ENCODE peak calls at places on chromosomes 3 and 15, in four cellular contexts. One of them, this sample, is unnamed.

GRCh38 chr3:44058868-44059203 is 182.8 kb upstream of the TOPAZ1 start:
- ATAC-seq in GM12878: peak; percentile 65
- ATAC-seq in HCT116: peak; percentile 24
- ATAC-seq in GM23338: no peak
- ATAC-seq in this sample: no peak

GRCh38 chr3:167861649-167862048 is 126.1 kb downstream of the SERPINI1 start:
- ATAC-seq in GM12878: no peak
- ATAC-seq in HCT116: no peak
- ATAC-seq in GM23338: no peak
- ATAC-seq in this sample: no peak

GRCh38 chr3:10457560-10457959 is 47.8 kb downstream of the ATP2B2 start:
- ATAC-seq in GM12878: no peak
- ATAC-seq in HCT116: no peak
- ATAC-seq in GM23338: no peak
- ATAC-seq in this sample: no peak

GRCh38 chr3:30620402-30621360 is 14.3 kb downstream of the TGFBR2 start:
- ATAC-seq in GM12878: no peak
- ATAC-seq in HCT116: peak; percentile 34
- ATAC-seq in GM23338: no peak
- ATAC-seq in this sample: no peak

GRCh38 chr3:63972196-63972595 is 51.1 kb downstream of the PSMD6 start:
- ATAC-seq in GM12878: no peak
- ATAC-seq in HCT116: no peak
- ATAC-seq in GM23338: no peak
- ATAC-seq in this sample: no peak

GRCh38 chr15:46848704-46849103 is 868.6 kb upstream of the SEMA6D start:
- ATAC-seq in GM12878: no peak
- ATAC-seq in HCT116: no peak
- ATAC-seq in GM23338: no peak
- ATAC-seq in this sample: no peak

GRCh38 chr15:75232826-75233503 is 25.2 kb upstream of the GOLGA6C start:
- ATAC-seq in GM12878: no peak
- ATAC-seq in HCT116: no peak
- ATAC-seq in GM23338: no peak
- ATAC-seq in this sample: no peak

GRCh38 chr15:32736351-32737061 is 18.7 kb downstream of the GREM1 start:
- ATAC-seq in GM12878: no peak
- ATAC-seq in HCT116: no peak
- ATAC-seq in GM23338: no peak
- ATAC-seq in this sample: no peak

GRCh38 chr3:160486459-160486869 is 36.9 kb upstream of the TRIM59 start:
- ATAC-seq in GM12878: peak; percentile 44
- ATAC-seq in HCT116: no peak
- ATAC-seq in GM23338: no peak
- ATAC-seq in this sample: no peak

GRCh38 chr3:161914703-161915102 is 418.1 kb downstream of the OTOL1 start:
- ATAC-seq in GM12878: peak; percentile 37
- ATAC-seq in HCT116: no peak
- ATAC-seq in GM23338: peak; percentile 92
- ATAC-seq in this sample: no peak

GRCh38 chr3:114582929-114583328 is 289.1 kb downstream of the TIGIT start:
- ATAC-seq in GM12878: peak; percentile 87
- ATAC-seq in HCT116: no peak
- ATAC-seq in GM23338: no peak
- ATAC-seq in this sample: no peak

GRCh38 chr3:44092497-44092896 is 149.2 kb upstream of the TOPAZ1 start:
- ATAC-seq in GM12878: no peak
- ATAC-seq in HCT116: no peak
- ATAC-seq in GM23338: no peak
- ATAC-seq in this sample: no peak

GRCh38 chr3:177491301-177492031 is 294.2 kb upstream of the TBL1XR1 start:
- ATAC-seq in GM12878: no peak
- ATAC-seq in HCT116: no peak
- ATAC-seq in GM23338: no peak
- ATAC-seq in this sample: peak; percentile 60

GRCh38 chr3:195550723-195551122 is 7.6 kb upstream of the PPP1R2 start:
- ATAC-seq in GM12878: peak; percentile 72
- ATAC-seq in HCT116: no peak
- ATAC-seq in GM23338: no peak
- ATAC-seq in this sample: no peak

GRCh38 chr3:111737712-111738097 is 121.4 kb upstream of the PHLDB2 start:
- ATAC-seq in GM12878: peak; percentile 73
- ATAC-seq in HCT116: no peak
- ATAC-seq in GM23338: no peak
- ATAC-seq in this sample: peak; percentile 88

GRCh38 chr3:171284308-171285075 is 175.7 kb downstream of the TNIK start:
- ATAC-seq in GM12878: peak; percentile 64
- ATAC-seq in HCT116: peak; percentile 91
- ATAC-seq in GM23338: peak; percentile 43
- ATAC-seq in this sample: peak; percentile 87

GRCh38 chr3:151327571-151328198 is 1.7 kb downstream of the P2RY13 start:
- ATAC-seq in GM12878: peak; percentile 73
- ATAC-seq in HCT116: peak; percentile 60
- ATAC-seq in GM23338: peak; percentile 45
- ATAC-seq in this sample: no peak

GRCh38 chr3:117507958-117508357 is 798.4 kb downstream of the TUSC7 start:
- ATAC-seq in GM12878: peak; percentile 28
- ATAC-seq in HCT116: no peak
- ATAC-seq in GM23338: no peak
- ATAC-seq in this sample: no peak

GRCh38 chr3:54355795-54356194 is 233.4 kb downstream of the CACNA2D3 start:
- ATAC-seq in GM12878: no peak
- ATAC-seq in HCT116: no peak
- ATAC-seq in GM23338: no peak
- ATAC-seq in this sample: no peak

GRCh38 chr15:71337197-71337845 is 222.1 kb downstream of the THSD4 start:
- ATAC-seq in GM12878: no peak
- ATAC-seq in HCT116: peak; percentile 69
- ATAC-seq in GM23338: peak; percentile 89
- ATAC-seq in this sample: no peak

GRCh38 chr15:80328496-80328895 is 75.7 kb upstream of the ARNT2 start:
- ATAC-seq in GM12878: no peak
- ATAC-seq in HCT116: no peak
- ATAC-seq in GM23338: no peak
- ATAC-seq in this sample: no peak

GRCh38 chr3:114332342-114333179 is 38.7 kb downstream of the TIGIT start:
- ATAC-seq in GM12878: peak; percentile 69
- ATAC-seq in HCT116: no peak
- ATAC-seq in GM23338: no peak
- ATAC-seq in this sample: no peak

GRCh38 chr3:129699635-129700034 is 93.2 kb upstream of the PLXND1 start:
- ATAC-seq in GM12878: no peak
- ATAC-seq in HCT116: no peak
- ATAC-seq in GM23338: peak; percentile 79
- ATAC-seq in this sample: no peak

GRCh38 chr3:16898595-16899395 is 14.0 kb downstream of the PLCL2 start:
- ATAC-seq in GM12878: peak; percentile 23
- ATAC-seq in HCT116: no peak
- ATAC-seq in GM23338: no peak
- ATAC-seq in this sample: no peak

GRCh38 chr15:23095796-23096195 is 40.8 kb downstream of the GOLGA6L1 start:
- ATAC-seq in GM12878: no peak
- ATAC-seq in HCT116: no peak
- ATAC-seq in GM23338: no peak
- ATAC-seq in this sample: no peak

GRCh38 chr3:142035308-142035922 is 113.9 kb downstream of the TFDP2 start:
- ATAC-seq in GM12878: no peak
- ATAC-seq in HCT116: no peak
- ATAC-seq in GM23338: no peak
- ATAC-seq in this sample: no peak

GRCh38 chr15:49060710-49061483 is 14.7 kb upstream of the SECISBP2L start:
- ATAC-seq in GM12878: no peak
- ATAC-seq in HCT116: no peak
- ATAC-seq in GM23338: no peak
- ATAC-seq in this sample: no peak

GRCh38 chr3:29033511-29033910 is 247.4 kb upstream of the RBMS3 start:
- ATAC-seq in GM12878: no peak
- ATAC-seq in HCT116: no peak
- ATAC-seq in GM23338: no peak
- ATAC-seq in this sample: no peak

GRCh38 chr3:16329792-16330061 is 64.7 kb downstream of the OXNAD1 start:
- ATAC-seq in GM12878: no peak
- ATAC-seq in HCT116: no peak
- ATAC-seq in GM23338: peak; percentile 89
- ATAC-seq in this sample: no peak

GRCh38 chr3:193894121-193894863 is 241.7 kb upstream of the HES1 start:
- ATAC-seq in GM12878: no peak
- ATAC-seq in HCT116: no peak
- ATAC-seq in GM23338: no peak
- ATAC-seq in this sample: peak; percentile 47

GRCh38 chr3:158911586-158911985 is 109.7 kb downstream of the MFSD1 start:
- ATAC-seq in GM12878: no peak
- ATAC-seq in HCT116: no peak
- ATAC-seq in GM23338: no peak
- ATAC-seq in this sample: no peak

GRCh38 chr3:142315083-142315482 is 89.7 kb upstream of the GK5 start:
- ATAC-seq in GM12878: no peak
- ATAC-seq in HCT116: no peak
- ATAC-seq in GM23338: no peak
- ATAC-seq in this sample: no peak

GRCh38 chr3:4804161-4805058 is 174.8 kb upstream of the BHLHE40 start:
- ATAC-seq in GM12878: no peak
- ATAC-seq in HCT116: no peak
- ATAC-seq in GM23338: no peak
- ATAC-seq in this sample: no peak

GRCh38 chr15:80403712-80404056 is 498 bp upstream of the ARNT2 start:
- ATAC-seq in GM12878: no peak
- ATAC-seq in HCT116: peak; percentile 37
- ATAC-seq in GM23338: peak; percentile 76
- ATAC-seq in this sample: peak; percentile 60

DNA sequence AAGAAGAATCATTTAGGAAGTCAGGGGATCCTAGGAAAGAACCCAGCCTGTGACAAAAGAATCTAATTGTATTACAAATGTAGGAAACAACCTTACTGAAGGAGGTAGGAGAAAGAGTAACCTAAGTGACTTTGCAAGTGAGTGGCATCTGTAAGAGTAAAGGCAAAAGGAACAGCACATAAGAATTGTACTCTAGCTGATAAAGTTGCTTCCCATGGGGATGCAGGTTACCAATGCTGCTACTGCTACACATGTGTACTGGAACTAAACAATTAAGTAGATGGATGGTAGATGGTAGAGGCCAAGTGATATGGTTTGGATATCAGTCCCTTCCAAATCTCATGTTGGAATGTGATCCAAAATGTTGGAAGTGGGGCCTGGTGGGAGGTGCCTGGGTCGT is 60.8 kb downstream of the OSBPL10 start:
- ATAC-seq in GM12878: no peak
- ATAC-seq in HCT116: no peak
- ATAC-seq in GM23338: no peak
- ATAC-seq in this sample: no peak
- TF ChIP-seq CTCF in GM12878: no peak
- TF ChIP-seq CTCF in HCT116: no peak
- TF ChIP-seq CTCF in GM23338: no peak
- TF ChIP-seq CTCF in this sample: no peak

GRCh38 chr3:138365991-138366759 is 17.8 kb downstream of the MRAS start:
- ATAC-seq in GM12878: no peak
- ATAC-seq in HCT116: no peak
- ATAC-seq in GM23338: no peak
- ATAC-seq in this sample: peak; percentile 46
- TF ChIP-seq POLR2AphosphoS5 in GM12878: no peak
- TF ChIP-seq POLR2AphosphoS5 in HCT116: no peak
- TF ChIP-seq POLR2AphosphoS5 in GM23338: no peak
- TF ChIP-seq POLR2AphosphoS5 in this sample: no peak

DNA sequence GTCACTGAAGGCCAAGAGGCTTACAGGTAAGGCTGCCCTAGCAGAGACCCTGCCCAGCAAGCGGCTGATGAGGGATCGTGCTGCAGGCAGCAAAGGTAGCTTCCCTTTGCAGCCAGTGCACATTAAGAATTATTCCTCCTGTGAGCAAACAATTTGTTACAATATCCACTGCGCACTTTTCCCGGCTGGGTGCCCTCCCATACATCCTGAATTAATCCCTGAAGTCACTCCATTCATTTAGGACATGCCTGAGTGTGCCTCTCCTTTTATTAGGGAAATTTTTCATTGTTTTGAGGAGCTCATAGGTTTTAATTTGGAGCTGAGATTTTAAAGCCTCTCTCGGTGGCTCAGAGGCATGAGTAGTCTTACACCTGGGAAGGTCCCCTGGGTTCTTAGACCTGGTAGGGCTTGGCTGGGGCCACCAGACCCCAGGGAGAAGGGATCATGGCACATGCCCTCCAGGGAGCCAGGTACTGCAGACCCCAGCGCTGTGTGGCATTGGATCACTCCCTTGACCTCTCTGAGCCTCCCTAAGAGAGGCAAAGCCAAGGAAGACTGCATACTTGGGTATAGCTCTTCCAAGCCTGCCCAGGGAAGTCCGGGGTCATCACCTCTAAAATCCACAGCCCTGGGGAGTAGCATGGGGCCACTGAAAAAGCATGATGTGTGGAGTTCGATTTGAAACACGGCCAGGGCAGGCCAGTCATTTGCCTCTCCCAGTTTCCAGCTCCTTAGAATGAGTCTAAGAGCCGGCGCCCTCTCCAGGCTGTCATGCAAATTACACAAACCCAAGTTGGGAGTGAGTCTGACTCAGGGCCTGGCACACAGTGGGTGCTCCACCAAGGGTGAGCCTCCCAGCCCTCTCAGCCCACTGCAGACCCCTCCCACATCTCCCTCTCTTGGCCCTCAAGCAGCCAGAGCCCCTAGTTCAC is 151.9 kb upstream of the LINGO1 start:
- ATAC-seq in GM12878: peak; percentile 55
- ATAC-seq in HCT116: peak; percentile 93
- ATAC-seq in GM23338: peak; percentile 77
- ATAC-seq in this sample: no peak
- TF ChIP-seq CTCF in GM12878: peak; percentile 30
- TF ChIP-seq CTCF in HCT116: peak; percentile 76
- TF ChIP-seq CTCF in GM23338: peak; percentile 83
- TF ChIP-seq CTCF in this sample: no peak

GRCh38 chr15:98896802-98897732 is 110.5 kb downstream of the PGPEP1L start:
- ATAC-seq in GM12878: no peak
- ATAC-seq in HCT116: peak; percentile 92
- ATAC-seq in GM23338: no peak
- ATAC-seq in this sample: peak; percentile 85
- TF ChIP-seq POLR2AphosphoS5 in GM12878: no peak
- TF ChIP-seq POLR2AphosphoS5 in HCT116: no peak
- TF ChIP-seq POLR2AphosphoS5 in GM23338: no peak
- TF ChIP-seq POLR2AphosphoS5 in this sample: peak; percentile 77

GRCh38 chr3:126487151-126487771 is 11.6 kb upstream of the ZXDC start:
- ATAC-seq in GM12878: peak; percentile 38
- ATAC-seq in HCT116: peak; percentile 41
- ATAC-seq in GM23338: peak; percentile 65
- ATAC-seq in this sample: peak; percentile 66
- TF ChIP-seq CTCF in GM12878: no peak
- TF ChIP-seq CTCF in HCT116: peak; percentile 8
- TF ChIP-seq CTCF in GM23338: peak; percentile 63
- TF ChIP-seq CTCF in this sample: peak; percentile 17

GRCh38 chr3:40615110-40615915 is 90.6 kb downstream of the ZNF621 start:
- ATAC-seq in GM12878: no peak
- ATAC-seq in HCT116: no peak
- ATAC-seq in GM23338: peak; percentile 94
- ATAC-seq in this sample: no peak
- TF ChIP-seq POLR2AphosphoS5 in GM12878: no peak
- TF ChIP-seq POLR2AphosphoS5 in HCT116: no peak
- TF ChIP-seq POLR2AphosphoS5 in GM23338: no peak
- TF ChIP-seq POLR2AphosphoS5 in this sample: no peak